ENCODE peak calls at places on chromosome 16, in five cellular contexts. J is WTC11, Q is RWPE1, E is progenitor cell of endocrine pancreas, A is breast epithelium. H is an unnamed sample.
A peak's percentile ranks its signal among the peaks of the same experiment; 100 is the strongest.

GRCh38 chr16:89721644-89722391 is 481 bp downstream of the ZNF276 start:
- DNase-seq in A (no peak), E (no peak), J (no peak), Q (no peak), H (no peak)

GRCh38 chr16:86198201-86199118 is 299.5 kb downstream of the IRF8 start:
- DNase-seq in J (no peak), E (no peak), A (no peak), Q (no peak), H (no peak)

GRCh38 chr16:85206472-85207356 is 94.4 kb upstream of the CIBAR2 start:
- DNase-seq in A (no peak), Q (no peak), E (no peak), J (no peak), H (no peak)

GRCh38 chr16:70250748-70251650 is 741 bp downstream of the EXOSC6 start:
- DNase-seq in J (peak; percentile 57), Q (peak; percentile 45), A (no peak), E (no peak), H (no peak)

GRCh38 chr16:67882374-67883145 is 2.1 kb upstream of the NRN1L start:
- DNase-seq in Q (no peak), J (no peak), E (no peak), A (no peak), H (no peak)

GRCh38 chr16:31356566-31357323 is 1.8 kb downstream of the ITGAX start:
- DNase-seq in E (no peak), A (peak; percentile 35), Q (no peak), J (peak; percentile 46), H (no peak)

GRCh38 chr16:72401079-72401361 is 229.1 kb upstream of the PMFBP1 start:
- DNase-seq in E (no peak), J (no peak), A (no peak), Q (no peak), H (no peak)

GRCh38 chr16:65845466-65846209 is 520.9 kb upstream of the CDH5 start:
- DNase-seq in E (no peak), J (no peak), A (no peak), Q (peak; percentile 46), H (no peak)

GRCh38 chr16:62213763-62214162 is 177.5 kb upstream of the CDH8 start:
- DNase-seq in Q (no peak), J (peak; percentile 76), E (no peak), A (no peak), H (no peak)

GRCh38 chr16:61900482-61900881 is 135.8 kb downstream of the CDH8 start:
- DNase-seq in Q (peak; percentile 16), J (no peak), A (no peak), E (no peak), H (no peak)

GRCh38 chr16:30526137-30526822 is at the start of gene ZNF768:
- DNase-seq in J (peak; percentile 77), Q (no peak), A (peak; percentile 56), E (peak; percentile 59), H (no peak)

DNA sequence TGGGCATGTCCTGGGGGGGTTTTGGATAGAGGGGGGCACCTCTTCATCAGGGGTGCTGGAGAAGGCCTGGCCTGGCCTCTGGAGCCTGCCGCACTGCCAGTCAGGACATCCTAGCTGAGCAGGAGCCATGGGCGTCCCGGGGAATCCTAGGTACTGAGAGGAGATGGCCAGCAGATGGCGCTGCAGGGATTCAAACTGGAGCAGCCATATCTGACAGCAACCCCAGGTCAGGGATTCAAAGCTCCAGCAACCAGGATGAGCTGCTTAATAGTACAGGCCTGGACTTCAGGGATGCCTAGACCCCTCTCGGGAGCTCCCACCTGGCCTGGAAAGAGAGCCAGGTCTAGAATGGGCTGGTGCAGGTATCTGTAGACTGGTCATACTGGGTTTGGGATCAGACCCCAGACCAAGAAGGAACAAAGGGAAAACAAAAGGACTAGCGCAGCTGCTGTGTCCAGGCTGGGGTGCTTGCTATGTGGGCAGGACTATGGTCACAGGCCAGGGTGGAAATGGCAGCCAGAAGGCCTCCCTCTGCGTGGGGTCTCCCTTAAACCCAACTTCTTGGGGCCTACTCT is 306.9 kb upstream of the RBFOX1 start:
- DNase-seq in A (peak; percentile 65), J (peak; percentile 40), Q (peak; percentile 6), E (peak; percentile 84), H (peak; percentile 85)
- TF ChIP-seq CTCF in A (peak; percentile 30), J (peak; percentile 35), Q (no peak), E (peak; percentile 81), H (peak; percentile 87)

GRCh38 chr16:83066011-83066410 is 439.2 kb downstream of the CDH13 start:
- DNase-seq in J (no peak), A (no peak), Q (no peak), E (no peak), H (no peak)

GRCh38 chr16:83070416-83071199 is 443.8 kb downstream of the CDH13 start:
- DNase-seq in A (no peak), J (no peak), E (no peak), Q (no peak), H (no peak)

GRCh38 chr16:83066881-83067280 is 440.1 kb downstream of the CDH13 start:
- DNase-seq in J (no peak), A (no peak), Q (no peak), E (no peak), H (no peak)

DNA sequence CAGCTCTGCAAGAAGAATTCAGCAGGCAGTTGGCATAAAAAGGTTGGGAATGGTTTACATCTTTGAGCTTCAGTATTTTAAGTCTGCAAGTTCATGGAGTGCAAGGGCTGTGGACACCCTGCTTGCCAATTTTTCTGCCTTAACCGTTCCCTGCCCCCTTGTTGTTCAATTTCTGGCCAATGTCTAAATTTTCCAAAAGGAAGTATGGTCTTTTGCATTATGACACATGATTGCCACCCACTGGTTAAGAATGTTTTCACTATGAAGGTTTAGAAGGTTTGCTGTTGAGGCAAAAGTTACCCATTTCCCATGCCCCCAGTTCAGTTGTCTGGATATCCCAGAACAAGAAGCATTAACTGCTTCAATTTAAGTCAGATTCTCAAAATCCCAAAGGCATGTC is 441.9 kb downstream of the CDH13 start:
- DNase-seq in Q (no peak), A (no peak), E (no peak), J (no peak), H (no peak)
- TF ChIP-seq CTCF in Q (no peak), A (no peak), E (no peak), J (no peak), H (no peak)

DNA sequence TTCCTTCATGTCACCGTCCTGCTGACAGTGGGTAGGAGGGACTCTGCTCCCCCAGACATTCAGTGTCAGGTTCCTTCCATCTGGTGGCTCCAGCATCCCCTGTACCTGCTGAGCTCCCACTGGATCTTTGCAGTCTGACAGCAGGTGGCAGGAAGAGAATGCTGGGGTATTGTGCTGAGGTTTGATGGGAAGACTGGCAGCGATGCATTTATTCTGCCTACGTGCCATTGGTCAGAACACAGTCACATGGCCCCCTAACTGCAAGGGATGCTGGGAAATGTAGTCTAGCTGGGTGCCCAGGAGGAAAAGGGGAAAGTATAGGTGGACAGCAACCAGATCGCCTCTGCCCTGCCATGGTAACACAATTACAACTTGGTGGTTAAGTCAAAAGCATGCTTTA is 44.4 kb downstream of the IRX3 start:
- DNase-seq in J (peak; percentile 57), Q (peak; percentile 23), E (no peak), A (no peak), H (no peak)
- TF ChIP-seq CTCF in J (no peak), Q (no peak), E (no peak), A (no peak), H (no peak)

GRCh38 chr16:49743206-49743470 is 112.8 kb downstream of the ZNF423 start:
- DNase-seq in Q (no peak), J (no peak), A (no peak), E (no peak), H (no peak)

GRCh38 chr16:49740190-49740589 is 115.7 kb downstream of the ZNF423 start:
- DNase-seq in E (no peak), A (no peak), Q (no peak), J (no peak), H (no peak)

GRCh38 chr16:49737541-49737940 is 118.4 kb downstream of the ZNF423 start:
- DNase-seq in Q (no peak), E (no peak), A (no peak), J (no peak), H (no peak)

GRCh38 chr16:49742428-49743205 is 113.3 kb downstream of the ZNF423 start:
- DNase-seq in J (no peak), Q (no peak), E (no peak), A (no peak), H (no peak)

DNA sequence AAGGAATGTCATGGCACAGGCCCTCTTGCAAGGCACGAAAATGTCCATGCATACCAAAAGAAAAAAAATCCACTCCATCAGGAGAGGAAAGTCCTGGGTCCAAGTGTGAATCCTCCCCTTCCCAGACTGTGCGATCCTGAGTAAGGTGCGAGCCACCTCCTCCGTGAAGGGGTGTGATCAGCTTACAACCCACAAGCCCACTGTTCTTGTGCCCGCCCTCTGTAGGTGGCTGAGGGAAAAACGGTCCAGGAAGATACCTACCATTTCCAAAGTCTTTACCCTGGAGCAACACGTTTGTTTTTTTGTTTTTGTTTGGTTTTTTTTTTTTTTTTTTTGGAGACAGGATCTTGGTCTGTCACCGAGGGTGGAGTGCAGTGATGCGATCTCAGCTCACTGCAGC is 116.5 kb downstream of the ZNF423 start:
- DNase-seq in A (no peak), Q (no peak), J (peak; percentile 69), E (no peak), H (no peak)
- TF ChIP-seq CTCF in A (no peak), Q (no peak), J (no peak), E (peak; percentile 33), H (peak; percentile 51)